ENCODE peak calls at places on chromosome 4, in five cellular contexts. D is RCC 7860, U is activated T-helper 1 cell treated with Interleukin-2 at 50 U/mL for 16 hours, R is lung, J is kidney. K is an unnamed sample.

GRCh38 chr4:153107246-153107645 is 97.0 kb upstream of the TRIM2 start:
- DNase-seq in D (no peak), U (no peak), R (no peak), J (no peak), K (no peak)

GRCh38 chr4:184453402-184454160 is 20.8 kb downstream of the IRF2 start:
- DNase-seq in D (no peak), U (peak), R (peak), J (no peak), K (no peak)

GRCh38 chr4:173237722-173238121 is 69.1 kb downstream of the GALNT7 start:
- DNase-seq in D (no peak), U (no peak), R (no peak), J (no peak), K (no peak)

GRCh38 chr4:150739591-150739990 is 157.6 kb downstream of the MAB21L2 start:
- DNase-seq in D (no peak), U (no peak), R (no peak), J (no peak), K (no peak)

GRCh38 chr4:159758061-159758460 is 655.2 kb downstream of the RAPGEF2 start:
- DNase-seq in D (no peak), U (no peak), R (no peak), J (no peak), K (no peak)

GRCh38 chr4:120331486-120332281 is 265.0 kb upstream of the MAD2L1 start:
- DNase-seq in D (no peak), U (no peak), R (no peak), J (no peak), K (no peak)

GRCh38 chr4:26273308-26273980 is 47.4 kb upstream of the RBPJ start:
- DNase-seq in D (no peak), U (no peak), R (peak), J (no peak), K (no peak)

GRCh38 chr4:54032558-54033135 is 31.8 kb downstream of the CHIC2 start:
- DNase-seq in D (no peak), U (no peak), R (no peak), J (no peak), K (no peak)

GRCh38 chr4:3462790-3463415 is at the start of gene DOK7:
- DNase-seq in D (no peak), U (no peak), R (no peak), J (peak), K (peak)

GRCh38 chr4:33088713-33089112 is 2368.5 kb downstream of the PCDH7 start:
- DNase-seq in D (no peak), U (no peak), R (no peak), J (no peak), K (no peak)

GRCh38 chr4:144583658-144584057 is 62.3 kb upstream of the HHIP start:
- DNase-seq in D (peak), U (no peak), R (no peak), J (no peak), K (no peak)

GRCh38 chr4:114626202-114626601 is 27.6 kb downstream of the UGT8 start:
- DNase-seq in D (no peak), U (no peak), R (no peak), J (no peak), K (no peak)

GRCh38 chr4:56767567-56767966 is 53.9 kb downstream of the SPINK2 start:
- DNase-seq in D (no peak), U (no peak), R (no peak), J (no peak), K (no peak)

GRCh38 chr4:5199142-5199541 is 147.9 kb downstream of the STK32B start:
- DNase-seq in D (no peak), U (no peak), R (no peak), J (no peak), K (no peak)

GRCh38 chr4:26325191-26325590 is 4.4 kb downstream of the RBPJ start:
- DNase-seq in D (no peak), U (no peak), R (no peak), J (no peak), K (no peak)

GRCh38 chr4:138329506-138330070 is 87.4 kb upstream of the SLC7A11 start:
- DNase-seq in D (no peak), U (no peak), R (no peak), J (no peak), K (no peak)

GRCh38 chr4:188178276-188178675 is 39.0 kb downstream of the TRIML1 start:
- DNase-seq in D (no peak), U (no peak), R (no peak), J (no peak), K (no peak)

GRCh38 chr4:176277162-176277904 is 8.3 kb upstream of the ASB5 start:
- DNase-seq in D (peak), U (no peak), R (peak), J (peak), K (peak)

GRCh38 chr4:88138561-88138960 is 19.9 kb downstream of the ABCG2 start:
- DNase-seq in D (peak), U (no peak), R (no peak), J (no peak), K (no peak)

GRCh38 chr4:9970399-9971011 is 50.8 kb downstream of the SLC2A9 start:
- DNase-seq in D (no peak), U (no peak), R (no peak), J (no peak), K (no peak)

GRCh38 chr4:71268156-71268555 is 70.7 kb upstream of the SLC4A4 start:
- DNase-seq in D (peak), U (no peak), R (no peak), J (no peak), K (no peak)

GRCh38 chr4:118289794-118290193 is 63.0 kb downstream of the PRSS12 start:
- DNase-seq in D (no peak), U (no peak), R (no peak), J (no peak), K (no peak)

GRCh38 chr4:184833046-184833838 is 7.5 kb upstream of the ACSL1 start:
- DNase-seq in D (no peak), U (no peak), R (no peak), J (no peak), K (no peak)

GRCh38 chr4:111959202-111959601 is 186.1 kb upstream of the FAM241A start:
- DNase-seq in D (peak), U (no peak), R (no peak), J (no peak), K (no peak)

GRCh38 chr4:84852081-84852480 is 114.4 kb downstream of the WDFY3 start:
- DNase-seq in D (no peak), U (no peak), R (no peak), J (no peak), K (no peak)

GRCh38 chr4:105472871-105473339 is 957 bp downstream of the PPA2 start:
- DNase-seq in D (no peak), U (no peak), R (no peak), J (no peak), K (peak)

GRCh38 chr4:4549534-4549933 is 7.7 kb upstream of the STX18 start:
- DNase-seq in D (no peak), U (no peak), R (no peak), J (no peak), K (no peak)

GRCh38 chr4:146633471-146633800 is 5.3 kb upstream of the POU4F2 start:
- DNase-seq in D (no peak), U (no peak), R (no peak), J (no peak), K (no peak)

GRCh38 chr4:112550728-112551127 is 34.7 kb upstream of the NEUROG2 start:
- DNase-seq in D (peak), U (no peak), R (no peak), J (no peak), K (no peak)